ENCODE peak calls at places on chromosome 9, in eight cellular contexts. One of them, this sample, is unnamed.

GRCh38 chr9:91580136-91580535 is 156.5 kb upstream of the NFIL3 start:
- DNase-seq in HL-60: no peak
- DNase-seq in brain microvascular endothelial cell: peak; percentile 59
- DNase-seq in effector memory CD4-positive, alpha-beta T cell: no peak
- DNase-seq in IMR-90: peak; percentile 58
- DNase-seq in aorta: no peak
- DNase-seq in breast epithelium: no peak
- DNase-seq in CD4-positive, alpha-beta memory T cell: no peak
- DNase-seq in this sample: no peak

GRCh38 chr9:129624947-129625346 is 1.0 kb upstream of the NTMT1 start:
- DNase-seq in breast epithelium: no peak
- DNase-seq in IMR-90: peak; percentile 32
- DNase-seq in HL-60: peak; percentile 100
- DNase-seq in CD4-positive, alpha-beta memory T cell: peak; percentile 62
- DNase-seq in aorta: no peak
- DNase-seq in brain microvascular endothelial cell: no peak
- DNase-seq in effector memory CD4-positive, alpha-beta T cell: no peak
- DNase-seq in this sample: no peak

GRCh38 chr9:135648494-135649410 is 9.4 kb upstream of the GLT6D1 start:
- DNase-seq in CD4-positive, alpha-beta memory T cell: no peak
- DNase-seq in breast epithelium: no peak
- DNase-seq in HL-60: no peak
- DNase-seq in effector memory CD4-positive, alpha-beta T cell: no peak
- DNase-seq in aorta: no peak
- DNase-seq in IMR-90: no peak
- DNase-seq in brain microvascular endothelial cell: no peak
- DNase-seq in this sample: no peak

GRCh38 chr9:77847626-77848025 is 184.0 kb downstream of the GNAQ start:
- DNase-seq in aorta: no peak
- DNase-seq in breast epithelium: no peak
- DNase-seq in HL-60: no peak
- DNase-seq in brain microvascular endothelial cell: no peak
- DNase-seq in CD4-positive, alpha-beta memory T cell: no peak
- DNase-seq in effector memory CD4-positive, alpha-beta T cell: no peak
- DNase-seq in IMR-90: no peak
- DNase-seq in this sample: no peak

GRCh38 chr9:72363908-72364678 is 915 bp downstream of the ZFAND5 start:
- DNase-seq in IMR-90: peak; percentile 61
- DNase-seq in HL-60: no peak
- DNase-seq in breast epithelium: peak; percentile 42
- DNase-seq in brain microvascular endothelial cell: no peak
- DNase-seq in effector memory CD4-positive, alpha-beta T cell: peak; percentile 68
- DNase-seq in CD4-positive, alpha-beta memory T cell: peak; percentile 79
- DNase-seq in aorta: peak; percentile 80
- DNase-seq in this sample: peak; percentile 73

GRCh38 chr9:15157371-15157770 is 149.6 kb downstream of the TTC39B start:
- DNase-seq in CD4-positive, alpha-beta memory T cell: no peak
- DNase-seq in IMR-90: no peak
- DNase-seq in brain microvascular endothelial cell: no peak
- DNase-seq in effector memory CD4-positive, alpha-beta T cell: no peak
- DNase-seq in aorta: peak; percentile 72
- DNase-seq in breast epithelium: no peak
- DNase-seq in HL-60: no peak
- DNase-seq in this sample: no peak

GRCh38 chr9:34451545-34451944 is 6.8 kb downstream of the FAM219A start:
- DNase-seq in breast epithelium: no peak
- DNase-seq in HL-60: no peak
- DNase-seq in brain microvascular endothelial cell: no peak
- DNase-seq in CD4-positive, alpha-beta memory T cell: no peak
- DNase-seq in effector memory CD4-positive, alpha-beta T cell: no peak
- DNase-seq in aorta: no peak
- DNase-seq in IMR-90: peak; percentile 53
- DNase-seq in this sample: no peak

GRCh38 chr9:131598121-131598520 is 52.8 kb downstream of the PRRT1B start:
- DNase-seq in brain microvascular endothelial cell: no peak
- DNase-seq in breast epithelium: peak; percentile 48
- DNase-seq in aorta: peak; percentile 91
- DNase-seq in effector memory CD4-positive, alpha-beta T cell: no peak
- DNase-seq in CD4-positive, alpha-beta memory T cell: no peak
- DNase-seq in IMR-90: no peak
- DNase-seq in HL-60: peak; percentile 99
- DNase-seq in this sample: no peak

DNA sequence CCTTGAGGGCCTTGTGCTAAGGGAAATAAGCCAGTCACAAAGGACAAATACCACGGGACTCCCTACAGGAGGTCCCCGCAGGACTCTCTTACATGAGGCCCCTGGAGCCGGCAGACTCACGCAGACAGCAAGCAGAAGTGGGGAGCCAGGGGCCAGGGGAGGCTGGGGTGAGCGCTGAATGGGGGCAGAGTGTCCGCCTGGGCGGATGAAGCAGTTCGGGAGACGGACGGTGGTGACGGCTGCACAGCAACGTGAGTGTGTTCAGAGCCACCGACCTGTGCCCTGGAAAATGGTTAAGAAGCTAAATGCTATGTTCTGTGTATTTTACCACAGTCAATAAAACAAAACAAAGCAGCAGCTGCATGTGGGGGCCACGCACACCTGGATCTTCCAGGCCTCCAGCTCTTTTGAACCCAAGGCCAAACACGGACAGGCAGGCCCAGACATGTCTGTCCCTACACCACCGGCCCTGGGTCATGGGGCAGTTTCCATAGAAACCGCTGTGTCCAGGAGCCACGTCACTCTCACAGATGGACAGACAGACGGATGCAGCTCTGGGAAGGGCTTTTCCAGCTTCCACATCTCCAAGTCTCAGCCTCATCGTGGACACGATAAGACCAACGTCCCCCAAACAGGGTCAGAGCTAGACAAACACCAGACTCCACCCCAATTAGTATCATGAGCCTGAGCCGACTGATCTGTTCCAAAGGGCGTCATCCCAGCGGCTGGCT is 103.9 kb downstream of the VAV2 start:
- DNase-seq in CD4-positive, alpha-beta memory T cell: no peak
- DNase-seq in aorta: no peak
- DNase-seq in breast epithelium: no peak
- DNase-seq in HL-60: no peak
- DNase-seq in IMR-90: no peak
- DNase-seq in brain microvascular endothelial cell: no peak
- DNase-seq in effector memory CD4-positive, alpha-beta T cell: no peak
- DNase-seq in this sample: no peak
- H3K27ac ChIP-seq in CD4-positive, alpha-beta memory T cell: no peak overlapping the region
- H3K27ac ChIP-seq in aorta: no peak overlapping the region
- H3K27ac ChIP-seq in breast epithelium: no peak overlapping the region
- H3K27ac ChIP-seq in HL-60: no peak overlapping the region
- H3K27ac ChIP-seq in IMR-90: peak overlapping the region; percentile 32
- H3K27ac ChIP-seq in brain microvascular endothelial cell: no peak overlapping the region
- H3K27ac ChIP-seq in effector memory CD4-positive, alpha-beta T cell: no peak overlapping the region
- H3K27ac ChIP-seq in this sample: no peak overlapping the region

DNA sequence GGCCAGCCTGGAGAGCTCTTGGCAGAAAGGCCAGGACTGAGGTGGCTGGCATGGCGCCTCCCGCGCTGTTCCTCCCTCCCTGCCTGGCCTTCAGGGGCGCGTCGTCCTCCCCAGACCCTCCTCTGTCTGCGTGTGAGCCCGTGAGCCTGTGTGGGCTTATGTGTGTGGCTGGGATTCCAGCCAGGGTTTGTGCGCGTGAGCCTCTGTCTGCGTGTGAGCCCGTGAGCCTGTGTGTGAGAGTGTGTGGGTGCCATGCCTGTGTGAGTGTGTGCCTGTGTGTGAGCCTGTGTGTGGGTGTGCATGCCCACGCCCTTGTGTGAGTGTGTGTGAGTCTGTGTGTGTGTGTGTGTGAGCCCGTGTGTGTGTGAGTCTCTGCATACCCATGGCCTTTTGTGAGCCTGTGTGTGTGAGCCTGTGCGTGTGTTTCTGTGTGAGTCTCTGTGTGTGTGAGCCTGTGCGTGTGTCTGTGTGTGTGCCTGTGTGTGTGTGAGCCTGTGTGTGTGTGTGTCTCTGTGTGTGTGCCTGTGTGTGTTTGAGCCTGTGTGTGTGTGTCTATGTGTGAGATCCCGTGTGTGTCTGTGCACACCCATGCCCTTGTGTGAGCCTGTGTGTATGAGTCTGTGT is 13.0 kb downstream of the RXRA start:
- DNase-seq in aorta: no peak
- DNase-seq in breast epithelium: no peak
- DNase-seq in IMR-90: peak; percentile 59
- DNase-seq in effector memory CD4-positive, alpha-beta T cell: no peak
- DNase-seq in HL-60: no peak
- DNase-seq in brain microvascular endothelial cell: no peak
- DNase-seq in CD4-positive, alpha-beta memory T cell: no peak
- DNase-seq in this sample: no peak
- H3K27ac ChIP-seq in aorta: no peak overlapping the region
- H3K27ac ChIP-seq in breast epithelium: peak overlapping the region; percentile 59
- H3K27ac ChIP-seq in IMR-90: no peak overlapping the region
- H3K27ac ChIP-seq in effector memory CD4-positive, alpha-beta T cell: no peak overlapping the region
- H3K27ac ChIP-seq in HL-60: peak overlapping the region; percentile 96
- H3K27ac ChIP-seq in brain microvascular endothelial cell: no peak overlapping the region
- H3K27ac ChIP-seq in CD4-positive, alpha-beta memory T cell: no peak overlapping the region
- H3K27ac ChIP-seq in this sample: peak overlapping the region; percentile 77

GRCh38 chr9:16203735-16204573 is 651.1 kb downstream of the CCDC171 start:
- DNase-seq in aorta: no peak
- DNase-seq in brain microvascular endothelial cell: no peak
- DNase-seq in IMR-90: peak; percentile 22
- DNase-seq in breast epithelium: no peak
- DNase-seq in CD4-positive, alpha-beta memory T cell: no peak
- DNase-seq in HL-60: no peak
- DNase-seq in effector memory CD4-positive, alpha-beta T cell: no peak
- DNase-seq in this sample: no peak

GRCh38 chr9:16202221-16202620 is 649.4 kb downstream of the CCDC171 start:
- DNase-seq in CD4-positive, alpha-beta memory T cell: no peak
- DNase-seq in HL-60: no peak
- DNase-seq in breast epithelium: no peak
- DNase-seq in IMR-90: peak; percentile 19
- DNase-seq in brain microvascular endothelial cell: no peak
- DNase-seq in aorta: no peak
- DNase-seq in effector memory CD4-positive, alpha-beta T cell: no peak
- DNase-seq in this sample: no peak

GRCh38 chr9:16205455-16205854 is 652.6 kb downstream of the CCDC171 start:
- DNase-seq in HL-60: no peak
- DNase-seq in aorta: no peak
- DNase-seq in brain microvascular endothelial cell: no peak
- DNase-seq in CD4-positive, alpha-beta memory T cell: no peak
- DNase-seq in breast epithelium: no peak
- DNase-seq in IMR-90: no peak
- DNase-seq in effector memory CD4-positive, alpha-beta T cell: no peak
- DNase-seq in this sample: no peak

GRCh38 chr9:16206560-16206959 is 653.7 kb downstream of the CCDC171 start:
- DNase-seq in aorta: no peak
- DNase-seq in CD4-positive, alpha-beta memory T cell: no peak
- DNase-seq in IMR-90: no peak
- DNase-seq in brain microvascular endothelial cell: no peak
- DNase-seq in breast epithelium: no peak
- DNase-seq in HL-60: no peak
- DNase-seq in effector memory CD4-positive, alpha-beta T cell: no peak
- DNase-seq in this sample: no peak

DNA sequence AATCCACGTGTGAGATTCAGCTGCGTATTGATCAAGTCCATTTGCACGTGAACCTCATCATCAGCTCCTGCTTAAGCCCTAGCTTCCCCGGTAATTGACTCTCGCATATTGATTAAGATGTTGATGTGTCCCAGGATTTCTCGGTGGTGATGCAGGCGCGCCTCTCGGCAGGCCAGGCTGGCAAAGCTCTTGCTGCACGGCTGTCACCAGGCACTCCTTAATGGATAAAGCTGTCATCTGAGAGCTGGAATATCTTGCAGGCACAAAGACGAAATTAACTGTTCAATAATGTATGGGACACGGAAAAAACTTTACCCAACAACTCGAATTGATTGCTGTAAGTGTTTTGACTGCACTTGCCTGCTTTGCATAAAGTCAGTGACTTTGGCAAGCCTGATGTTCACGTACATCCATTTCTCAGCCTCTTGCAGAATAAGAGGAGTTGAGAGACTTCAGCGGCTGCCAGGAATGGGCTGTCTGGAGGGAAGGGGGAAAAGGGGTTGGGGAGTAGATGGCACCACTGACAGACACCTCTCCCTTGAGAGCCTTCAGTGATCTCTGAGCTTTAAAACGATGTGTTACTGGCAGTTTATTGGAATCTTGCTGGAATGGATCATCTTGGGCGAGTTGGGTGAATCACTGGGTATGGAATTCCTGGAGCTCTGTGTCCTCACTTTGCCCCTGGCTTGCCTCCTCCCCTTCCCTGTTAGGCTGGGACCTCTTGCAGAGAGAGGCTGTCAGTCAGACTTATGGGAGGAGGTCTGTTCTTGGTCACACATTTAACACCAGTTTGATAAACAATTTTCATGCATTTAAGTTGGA is 650.3 kb downstream of the CCDC171 start:
- DNase-seq in effector memory CD4-positive, alpha-beta T cell: no peak
- DNase-seq in CD4-positive, alpha-beta memory T cell: no peak
- DNase-seq in IMR-90: peak; percentile 91
- DNase-seq in HL-60: no peak
- DNase-seq in breast epithelium: no peak
- DNase-seq in brain microvascular endothelial cell: peak; percentile 92
- DNase-seq in aorta: no peak
- DNase-seq in this sample: no peak
- H3K27ac ChIP-seq in effector memory CD4-positive, alpha-beta T cell: no peak overlapping the region
- H3K27ac ChIP-seq in CD4-positive, alpha-beta memory T cell: no peak overlapping the region
- H3K27ac ChIP-seq in IMR-90: peak overlapping the region; percentile 73
- H3K27ac ChIP-seq in HL-60: no peak overlapping the region
- H3K27ac ChIP-seq in breast epithelium: no peak overlapping the region
- H3K27ac ChIP-seq in brain microvascular endothelial cell: peak overlapping the region; percentile 74
- H3K27ac ChIP-seq in aorta: no peak overlapping the region
- H3K27ac ChIP-seq in this sample: no peak overlapping the region

GRCh38 chr9:81563020-81563407 is 126.3 kb downstream of the TLE1 start:
- DNase-seq in HL-60: no peak
- DNase-seq in brain microvascular endothelial cell: no peak
- DNase-seq in aorta: no peak
- DNase-seq in CD4-positive, alpha-beta memory T cell: no peak
- DNase-seq in breast epithelium: no peak
- DNase-seq in IMR-90: no peak
- DNase-seq in effector memory CD4-positive, alpha-beta T cell: no peak
- DNase-seq in this sample: no peak

GRCh38 chr9:81564632-81565031 is 124.7 kb downstream of the TLE1 start:
- DNase-seq in brain microvascular endothelial cell: no peak
- DNase-seq in aorta: no peak
- DNase-seq in IMR-90: no peak
- DNase-seq in effector memory CD4-positive, alpha-beta T cell: no peak
- DNase-seq in CD4-positive, alpha-beta memory T cell: no peak
- DNase-seq in HL-60: no peak
- DNase-seq in breast epithelium: no peak
- DNase-seq in this sample: peak; percentile 19

GRCh38 chr9:81560851-81561732 is 128.3 kb downstream of the TLE1 start:
- DNase-seq in breast epithelium: peak; percentile 66
- DNase-seq in HL-60: no peak
- DNase-seq in brain microvascular endothelial cell: no peak
- DNase-seq in aorta: no peak
- DNase-seq in effector memory CD4-positive, alpha-beta T cell: no peak
- DNase-seq in CD4-positive, alpha-beta memory T cell: no peak
- DNase-seq in IMR-90: no peak
- DNase-seq in this sample: no peak

GRCh38 chr9:81563739-81564138 is 125.6 kb downstream of the TLE1 start:
- DNase-seq in IMR-90: no peak
- DNase-seq in HL-60: no peak
- DNase-seq in breast epithelium: no peak
- DNase-seq in aorta: no peak
- DNase-seq in CD4-positive, alpha-beta memory T cell: no peak
- DNase-seq in brain microvascular endothelial cell: no peak
- DNase-seq in effector memory CD4-positive, alpha-beta T cell: no peak
- DNase-seq in this sample: no peak

GRCh38 chr9:81562221-81563019 is 126.9 kb downstream of the TLE1 start:
- DNase-seq in CD4-positive, alpha-beta memory T cell: no peak
- DNase-seq in effector memory CD4-positive, alpha-beta T cell: no peak
- DNase-seq in IMR-90: peak; percentile 82
- DNase-seq in brain microvascular endothelial cell: peak; percentile 50
- DNase-seq in HL-60: no peak
- DNase-seq in aorta: no peak
- DNase-seq in breast epithelium: peak; percentile 85
- DNase-seq in this sample: no peak
- H3K27ac ChIP-seq in CD4-positive, alpha-beta memory T cell: no peak overlapping the region
- H3K27ac ChIP-seq in effector memory CD4-positive, alpha-beta T cell: no peak overlapping the region
- H3K27ac ChIP-seq in IMR-90: no peak overlapping the region
- H3K27ac ChIP-seq in brain microvascular endothelial cell: no peak overlapping the region
- H3K27ac ChIP-seq in HL-60: no peak overlapping the region
- H3K27ac ChIP-seq in aorta: no peak overlapping the region
- H3K27ac ChIP-seq in breast epithelium: peak overlapping the region; percentile 65
- H3K27ac ChIP-seq in this sample: no peak overlapping the region

This sample was measured in dorsolateral prefrontal cortex.